ENCODE peak calls at places on chromosomes 7 and 10, in five cellular contexts. One of them, this sample, is unnamed. For H3K4me1 and H3K27me3, the result is how much of the 10 kb centered on the place peaks cover.

GRCh38 chr7:137867289-137867688 is 20.5 kb upstream of the DGKI start:
- DNase-seq in stomach: no peak
- DNase-seq in prostate gland: no peak
- DNase-seq in ascending aorta: no peak
- DNase-seq in HepG2: no peak
- DNase-seq in this sample: no peak

GRCh38 chr7:38594931-38595330 is 36.2 kb downstream of the AMPH start:
- DNase-seq in HepG2: no peak
- DNase-seq in prostate gland: no peak
- DNase-seq in ascending aorta: no peak
- DNase-seq in stomach: no peak
- DNase-seq in this sample: no peak

GRCh38 chr10:105370697-105371096 is 729.6 kb downstream of the SORCS3 start:
- DNase-seq in ascending aorta: no peak
- DNase-seq in HepG2: no peak
- DNase-seq in stomach: no peak
- DNase-seq in prostate gland: no peak
- DNase-seq in this sample: no peak

GRCh38 chr7:99132922-99133321 is 11.0 kb downstream of the SMURF1 start:
- DNase-seq in prostate gland: no peak
- DNase-seq in HepG2: peak
- DNase-seq in stomach: no peak
- DNase-seq in ascending aorta: no peak
- DNase-seq in this sample: no peak

GRCh38 chr10:33103980-33104379 is 145.9 kb upstream of the ITGB1 start:
- DNase-seq in stomach: no peak
- DNase-seq in HepG2: no peak
- DNase-seq in ascending aorta: no peak
- DNase-seq in prostate gland: no peak
- DNase-seq in this sample: no peak

GRCh38 chr7:122082670-122083069 is 61.4 kb downstream of the AASS start:
- DNase-seq in ascending aorta: no peak
- DNase-seq in stomach: no peak
- DNase-seq in prostate gland: no peak
- DNase-seq in HepG2: no peak
- DNase-seq in this sample: no peak

GRCh38 chr7:37488163-37488759 is 39.6 kb upstream of the ELMO1 start:
- DNase-seq in stomach: no peak
- DNase-seq in prostate gland: no peak
- DNase-seq in HepG2: no peak
- DNase-seq in ascending aorta: no peak
- DNase-seq in this sample: no peak

GRCh38 chr7:157503229-157503628 is 166.4 kb downstream of the DNAJB6 start:
- DNase-seq in prostate gland: no peak
- DNase-seq in ascending aorta: peak
- DNase-seq in stomach: peak
- DNase-seq in HepG2: no peak
- DNase-seq in this sample: peak

GRCh38 chr7:2387897-2388636 is 15.3 kb upstream of the CHST12 start:
- DNase-seq in HepG2: no peak
- DNase-seq in stomach: no peak
- DNase-seq in prostate gland: no peak
- DNase-seq in ascending aorta: no peak
- DNase-seq in this sample: no peak

GRCh38 chr10:87617503-87617902 is 42.2 kb upstream of the PAPSS2 start:
- DNase-seq in stomach: no peak
- DNase-seq in HepG2: no peak
- DNase-seq in ascending aorta: no peak
- DNase-seq in prostate gland: no peak
- DNase-seq in this sample: no peak

GRCh38 chr10:71396084-71396713 is 521 bp upstream of the CDH23 start:
- DNase-seq in stomach: peak
- DNase-seq in prostate gland: peak
- DNase-seq in HepG2: no peak
- DNase-seq in ascending aorta: no peak
- DNase-seq in this sample: no peak

GRCh38 chr10:47403401-47404318 is 19.6 kb upstream of the ZNF488 start:
- DNase-seq in HepG2: no peak
- DNase-seq in ascending aorta: no peak
- DNase-seq in prostate gland: no peak
- DNase-seq in stomach: no peak
- DNase-seq in this sample: no peak

GRCh38 chr7:37311282-37311868 is 137.3 kb downstream of the ELMO1 start:
- DNase-seq in prostate gland: no peak
- DNase-seq in stomach: no peak
- DNase-seq in ascending aorta: peak
- DNase-seq in HepG2: no peak
- DNase-seq in this sample: no peak

GRCh38 chr10:132730566-132730953 is 55.4 kb downstream of the NKX6-2 start:
- DNase-seq in stomach: no peak
- DNase-seq in HepG2: no peak
- DNase-seq in ascending aorta: no peak
- DNase-seq in prostate gland: no peak
- DNase-seq in this sample: no peak

GRCh38 chr7:70631732-70632131 is 500.2 kb upstream of the GALNT17 start:
- DNase-seq in stomach: no peak
- DNase-seq in prostate gland: no peak
- DNase-seq in ascending aorta: no peak
- DNase-seq in HepG2: no peak
- DNase-seq in this sample: no peak

GRCh38 chr10:128324058-128324457 is 197.8 kb upstream of the MKI67 start:
- DNase-seq in stomach: no peak
- DNase-seq in HepG2: peak
- DNase-seq in prostate gland: peak
- DNase-seq in ascending aorta: no peak
- DNase-seq in this sample: no peak

GRCh38 chr10:43258922-43259247 is 8.0 kb downstream of the RASGEF1A start:
- DNase-seq in HepG2: no peak
- DNase-seq in prostate gland: no peak
- DNase-seq in ascending aorta: no peak
- DNase-seq in stomach: no peak
- DNase-seq in this sample: no peak

GRCh38 chr10:131018886-131019500 is 292.5 kb downstream of the TCERG1L start:
- DNase-seq in ascending aorta: no peak
- DNase-seq in stomach: no peak
- DNase-seq in HepG2: peak
- DNase-seq in prostate gland: no peak
- DNase-seq in this sample: no peak

GRCh38 chr10:65949543-65949942 is 976.3 kb upstream of the LRRTM3 start:
- DNase-seq in stomach: no peak
- DNase-seq in ascending aorta: no peak
- DNase-seq in prostate gland: no peak
- DNase-seq in HepG2: no peak
- DNase-seq in this sample: no peak

GRCh38 chr10:107095125-107095524 is 69.4 kb downstream of the SORCS1 start:
- DNase-seq in HepG2: peak
- DNase-seq in stomach: no peak
- DNase-seq in prostate gland: no peak
- DNase-seq in ascending aorta: no peak
- DNase-seq in this sample: no peak

GRCh38 chr7:31058122-31058521 is 6.0 kb downstream of the ADCYAP1R1 start:
- DNase-seq in ascending aorta: no peak
- DNase-seq in stomach: no peak
- DNase-seq in HepG2: no peak
- DNase-seq in prostate gland: no peak
- DNase-seq in this sample: no peak

GRCh38 chr7:107277331-107277730 is 108.5 kb downstream of the HBP1 start:
- DNase-seq in prostate gland: no peak
- DNase-seq in stomach: no peak
- DNase-seq in ascending aorta: no peak
- DNase-seq in HepG2: no peak
- DNase-seq in this sample: no peak

GRCh38 chr10:35257057-35257983 is 79.0 kb upstream of the CCNY start:
- DNase-seq in HepG2: no peak
- DNase-seq in prostate gland: no peak
- DNase-seq in ascending aorta: no peak
- DNase-seq in stomach: no peak
- DNase-seq in this sample: no peak

GRCh38 chr7:63521-64021 is 128.8 kb upstream of the FAM20C start:
- DNase-seq in stomach: no peak
- DNase-seq in HepG2: no peak
- DNase-seq in prostate gland: no peak
- DNase-seq in ascending aorta: no peak
- DNase-seq in this sample: no peak

GRCh38 chr7:4739528-4739992 is 35.9 kb upstream of the AP5Z1 start:
- DNase-seq in prostate gland: no peak
- DNase-seq in HepG2: peak
- DNase-seq in stomach: peak
- DNase-seq in ascending aorta: peak
- DNase-seq in this sample: no peak

GRCh38 chr10:47164800-47165128 is 135.2 kb upstream of the GDF10 start:
- DNase-seq in prostate gland: no peak
- DNase-seq in ascending aorta: no peak
- DNase-seq in HepG2: no peak
- DNase-seq in stomach: no peak
- DNase-seq in this sample: no peak

GRCh38 chr7:18386590-18386989 is 109.0 kb upstream of the HDAC9 start:
- DNase-seq in HepG2: no peak
- DNase-seq in ascending aorta: no peak
- DNase-seq in prostate gland: no peak
- DNase-seq in stomach: no peak
- DNase-seq in this sample: no peak

GRCh38 chr7:149414745-149415390 is 46.0 kb downstream of the ZNF777 start:
- DNase-seq in ascending aorta: peak
- DNase-seq in HepG2: no peak
- DNase-seq in prostate gland: no peak
- DNase-seq in stomach: no peak
- DNase-seq in this sample: peak

GRCh38 chr10:3782456-3783312 is 2.3 kb downstream of the KLF6 start:
- DNase-seq in prostate gland: peak
- DNase-seq in ascending aorta: peak
- DNase-seq in stomach: peak
- DNase-seq in HepG2: peak
- DNase-seq in this sample: peak

DNA sequence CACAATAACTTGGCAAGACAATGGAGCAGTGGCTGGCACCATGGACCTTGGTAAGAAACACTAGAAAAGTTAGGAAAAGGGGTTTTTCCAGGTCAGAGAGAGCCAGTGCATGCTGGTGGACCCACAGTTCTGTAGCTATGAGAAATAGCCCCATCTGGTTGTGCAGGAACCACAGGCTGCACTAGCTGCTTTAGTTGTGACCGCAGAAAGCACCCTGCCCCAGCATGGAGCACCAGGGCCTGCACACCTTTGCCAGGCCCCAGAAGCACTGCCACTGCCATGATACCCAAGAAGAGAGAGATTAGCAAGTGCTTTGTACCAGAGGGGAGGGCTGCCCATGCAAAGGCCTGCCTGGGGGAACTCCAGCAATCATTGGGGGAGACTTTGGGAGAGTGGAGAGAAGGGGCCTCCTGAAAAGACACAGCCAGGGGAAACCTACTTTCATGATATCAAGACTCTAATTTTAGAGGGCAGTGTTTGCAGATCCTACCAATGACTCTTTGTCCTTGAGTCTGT is 256.1 kb upstream of the C7orf33 start:
- DNase-seq in prostate gland: no peak
- DNase-seq in ascending aorta: no peak
- DNase-seq in HepG2: no peak
- DNase-seq in stomach: no peak
- DNase-seq in this sample: no peak
- H3K4me1 ChIP-seq in prostate gland: under half
- H3K4me1 ChIP-seq in ascending aorta: under half
- H3K4me1 ChIP-seq in HepG2: under half
- H3K4me1 ChIP-seq in stomach: under half
- H3K4me1 ChIP-seq in this sample: under half

DNA sequence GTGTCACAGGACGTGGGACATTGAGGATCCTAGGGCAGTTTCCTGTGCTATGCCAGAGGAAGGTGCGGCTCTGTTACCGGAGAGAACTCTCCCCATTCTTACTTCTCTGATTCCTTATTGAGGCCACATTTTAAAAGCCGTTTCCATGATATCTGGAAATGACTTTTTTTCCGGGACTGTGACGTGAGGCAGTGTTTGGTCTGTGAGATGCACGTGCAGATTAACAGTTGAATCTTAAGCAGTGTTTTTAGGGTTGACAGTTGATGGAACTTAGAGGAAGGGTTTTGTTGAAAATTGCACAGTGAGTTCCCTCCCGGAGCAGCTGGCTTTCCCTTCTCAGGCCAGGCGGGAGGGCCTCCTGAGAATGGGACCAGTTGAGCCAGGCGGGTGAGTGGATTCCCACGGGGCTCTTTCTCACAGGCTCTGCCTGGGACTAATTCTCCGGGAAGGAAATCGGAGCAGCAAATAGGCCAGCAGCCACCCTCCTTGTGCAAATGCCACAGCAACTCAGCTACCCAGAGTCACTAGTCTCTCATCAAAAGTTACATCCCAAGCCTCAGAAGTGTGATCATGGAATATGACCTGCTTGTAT is 125.3 kb downstream of the TACC2 start:
- DNase-seq in ascending aorta: peak
- DNase-seq in stomach: no peak
- DNase-seq in prostate gland: no peak
- DNase-seq in HepG2: no peak
- DNase-seq in this sample: no peak
- H3K4me3 ChIP-seq in ascending aorta: peak
- H3K4me3 ChIP-seq in stomach: peak
- H3K4me3 ChIP-seq in prostate gland: peak
- H3K4me3 ChIP-seq in HepG2: peak
- H3K4me3 ChIP-seq in this sample: no peak

DNA sequence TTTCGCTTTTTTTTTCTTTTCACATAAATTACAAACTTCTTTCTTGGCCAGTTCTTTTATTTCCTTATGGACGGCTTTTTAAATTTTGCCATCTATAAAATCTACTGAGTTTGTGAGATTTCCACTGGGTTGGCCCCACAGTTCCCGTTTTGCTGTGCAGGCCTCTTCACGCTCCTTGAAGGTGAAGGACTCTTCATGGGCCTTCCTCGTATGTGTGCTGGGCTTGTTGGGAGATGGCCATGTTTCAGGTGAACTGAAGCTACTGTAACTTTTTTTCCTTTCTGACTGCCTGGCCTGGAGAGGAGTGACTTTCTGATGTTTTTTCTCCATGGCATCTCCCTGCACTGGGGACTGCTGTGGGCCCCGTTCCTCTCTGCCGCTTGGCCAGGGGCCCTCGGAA is 262.4 kb downstream of the COBL start:
- DNase-seq in ascending aorta: no peak
- DNase-seq in HepG2: no peak
- DNase-seq in prostate gland: no peak
- DNase-seq in stomach: no peak
- DNase-seq in this sample: no peak
- H3K27me3 ChIP-seq in ascending aorta: under half
- H3K27me3 ChIP-seq in HepG2: under half
- H3K27me3 ChIP-seq in prostate gland: under half
- H3K27me3 ChIP-seq in stomach: under half
- H3K27me3 ChIP-seq in this sample: under half

GRCh38 chr10:103546401-103546800 is 52.9 kb downstream of the NEURL1 start:
- DNase-seq in prostate gland: no peak
- DNase-seq in ascending aorta: peak
- DNase-seq in HepG2: no peak
- DNase-seq in stomach: no peak
- DNase-seq in this sample: no peak
- H3K4me1 ChIP-seq in prostate gland: under half
- H3K4me1 ChIP-seq in ascending aorta: under half
- H3K4me1 ChIP-seq in HepG2: under half
- H3K4me1 ChIP-seq in stomach: under half
- H3K4me1 ChIP-seq in this sample: under half

This sample was measured in CD8-positive, alpha-beta memory T cell.